ENCODE peak calls at places on chromosome 19, in four cellular contexts. One of them, this sample, is unnamed.
A peak's percentile ranks its signal among the peaks of the same experiment; 100 is the strongest.

GRCh38 chr19:2084993-2085720 is 11.0 kb downstream of the MOB3A start:
- DNase-seq in endodermal cell: no peak
- DNase-seq in foreskin fibroblast: no peak
- DNase-seq in omental fat pad: no peak
- DNase-seq in this sample: no peak

GRCh38 chr19:9782282-9782681 is 13.7 kb upstream of the ZNF846 start:
- DNase-seq in endodermal cell: no peak
- DNase-seq in foreskin fibroblast: no peak
- DNase-seq in omental fat pad: no peak
- DNase-seq in this sample: no peak

GRCh38 chr19:10238172-10238783 is 7.1 kb upstream of the S1PR2 start:
- DNase-seq in endodermal cell: no peak
- DNase-seq in foreskin fibroblast: peak; percentile 80
- DNase-seq in omental fat pad: no peak
- DNase-seq in this sample: no peak

GRCh38 chr19:56119585-56119978 is 1.5 kb downstream of the ZNF787 start:
- DNase-seq in endodermal cell: no peak
- DNase-seq in foreskin fibroblast: peak; percentile 59
- DNase-seq in omental fat pad: no peak
- DNase-seq in this sample: no peak

GRCh38 chr19:6828698-6829633 is 56.5 kb downstream of the VAV1 start:
- DNase-seq in endodermal cell: peak; percentile 97
- DNase-seq in foreskin fibroblast: no peak
- DNase-seq in omental fat pad: no peak
- DNase-seq in this sample: no peak

GRCh38 chr19:6276447-6276846 is 3.3 kb downstream of the MLLT1 start:
- DNase-seq in endodermal cell: no peak
- DNase-seq in foreskin fibroblast: peak; percentile 88
- DNase-seq in omental fat pad: no peak
- DNase-seq in this sample: no peak

GRCh38 chr19:18763674-18764590 is 27.2 kb downstream of the COMP start:
- DNase-seq in endodermal cell: no peak
- DNase-seq in foreskin fibroblast: peak; percentile 93
- DNase-seq in omental fat pad: no peak
- DNase-seq in this sample: peak; percentile 97

GRCh38 chr19:1672038-1672768 is 19.8 kb upstream of the TCF3 start:
- DNase-seq in endodermal cell: peak; percentile 72
- DNase-seq in foreskin fibroblast: peak; percentile 48
- DNase-seq in omental fat pad: no peak
- DNase-seq in this sample: peak; percentile 47

GRCh38 chr19:51398096-51398704 is 7.8 kb upstream of the C19orf84 start:
- DNase-seq in endodermal cell: no peak
- DNase-seq in foreskin fibroblast: peak; percentile 11
- DNase-seq in omental fat pad: no peak
- DNase-seq in this sample: no peak

GRCh38 chr19:11461453-11461852 is 19.4 kb downstream of the ELAVL3 start:
- DNase-seq in endodermal cell: no peak
- DNase-seq in foreskin fibroblast: no peak
- DNase-seq in omental fat pad: no peak
- DNase-seq in this sample: no peak

GRCh38 chr19:28737021-28737525 is 475.9 kb downstream of the UQCRFS1 start:
- DNase-seq in endodermal cell: no peak
- DNase-seq in foreskin fibroblast: peak; percentile 20
- DNase-seq in omental fat pad: no peak
- DNase-seq in this sample: no peak

GRCh38 chr19:10808937-10809655 is 26.9 kb downstream of the TMED1 start:
- DNase-seq in endodermal cell: no peak
- DNase-seq in foreskin fibroblast: peak; percentile 53
- DNase-seq in omental fat pad: no peak
- DNase-seq in this sample: no peak

GRCh38 chr19:6527893-6528543 is 2.8 kb upstream of the TNFSF9 start:
- DNase-seq in endodermal cell: no peak
- DNase-seq in foreskin fibroblast: no peak
- DNase-seq in omental fat pad: no peak
- DNase-seq in this sample: no peak

GRCh38 chr19:3027981-3028304 is 1.1 kb downstream of the TLE2 start:
- DNase-seq in endodermal cell: no peak
- DNase-seq in foreskin fibroblast: no peak
- DNase-seq in omental fat pad: no peak
- DNase-seq in this sample: no peak

GRCh38 chr19:33311326-33311682 is 9.0 kb upstream of the CEBPA start:
- DNase-seq in endodermal cell: peak; percentile 55
- DNase-seq in foreskin fibroblast: no peak
- DNase-seq in omental fat pad: no peak
- DNase-seq in this sample: no peak

GRCh38 chr19:13366529-13367143 is 139.6 kb downstream of the CACNA1A start:
- DNase-seq in endodermal cell: peak; percentile 68
- DNase-seq in foreskin fibroblast: peak; percentile 23
- DNase-seq in omental fat pad: no peak
- DNase-seq in this sample: no peak

GRCh38 chr19:43439183-43440063 is 24.7 kb downstream of the TEX101 start:
- DNase-seq in endodermal cell: no peak
- DNase-seq in foreskin fibroblast: no peak
- DNase-seq in omental fat pad: no peak
- DNase-seq in this sample: no peak

GRCh38 chr19:49214701-49215100 is 57.1 kb downstream of the TRPM4 start:
- DNase-seq in endodermal cell: no peak
- DNase-seq in foreskin fibroblast: no peak
- DNase-seq in omental fat pad: no peak
- DNase-seq in this sample: no peak

GRCh38 chr19:32570081-32570785 is 10.8 kb upstream of the PDCD5 start:
- DNase-seq in endodermal cell: peak; percentile 86
- DNase-seq in foreskin fibroblast: peak; percentile 60
- DNase-seq in omental fat pad: no peak
- DNase-seq in this sample: no peak

GRCh38 chr19:14006766-14007562 is 844 bp upstream of the RFX1 start:
- DNase-seq in endodermal cell: peak; percentile 96
- DNase-seq in foreskin fibroblast: no peak
- DNase-seq in omental fat pad: peak; percentile 70
- DNase-seq in this sample: no peak

GRCh38 chr19:52943884-52944643 is 18.6 kb downstream of the ZNF816 start:
- DNase-seq in endodermal cell: peak; percentile 60
- DNase-seq in foreskin fibroblast: no peak
- DNase-seq in omental fat pad: no peak
- DNase-seq in this sample: no peak

GRCh38 chr19:41886761-41887710 is 4.1 kb downstream of the ARHGEF1 start:
- DNase-seq in endodermal cell: no peak
- DNase-seq in foreskin fibroblast: no peak
- DNase-seq in omental fat pad: no peak
- DNase-seq in this sample: no peak

GRCh38 chr19:13917888-13918406 is 11.9 kb downstream of the CC2D1A start:
- DNase-seq in endodermal cell: no peak
- DNase-seq in foreskin fibroblast: no peak
- DNase-seq in omental fat pad: no peak
- DNase-seq in this sample: no peak

GRCh38 chr19:4379383-4380253 is 20.7 kb downstream of the SH3GL1 start:
- DNase-seq in endodermal cell: no peak
- DNase-seq in foreskin fibroblast: no peak
- DNase-seq in omental fat pad: peak; percentile 43
- DNase-seq in this sample: peak; percentile 96

GRCh38 chr19:4597278-4597974 is 37.9 kb upstream of the SEMA6B start:
- DNase-seq in endodermal cell: no peak
- DNase-seq in foreskin fibroblast: no peak
- DNase-seq in omental fat pad: no peak
- DNase-seq in this sample: no peak

GRCh38 chr19:8158411-8159074 is 9.2 kb upstream of the FBN3 start:
- DNase-seq in endodermal cell: peak; percentile 80
- DNase-seq in foreskin fibroblast: peak; percentile 46
- DNase-seq in omental fat pad: no peak
- DNase-seq in this sample: no peak

GRCh38 chr19:28971011-28971410 is 241.9 kb downstream of the UQCRFS1 start:
- DNase-seq in endodermal cell: peak; percentile 15
- DNase-seq in foreskin fibroblast: no peak
- DNase-seq in omental fat pad: no peak
- DNase-seq in this sample: no peak

GRCh38 chr19:17035842-17036424 is 9.3 kb upstream of the CPAMD8 start:
- DNase-seq in endodermal cell: no peak
- DNase-seq in foreskin fibroblast: no peak
- DNase-seq in omental fat pad: no peak
- DNase-seq in this sample: no peak

GRCh38 chr19:1133471-1133929 is 29.7 kb downstream of the GPX4 start:
- DNase-seq in endodermal cell: peak; percentile 87
- DNase-seq in foreskin fibroblast: no peak
- DNase-seq in omental fat pad: no peak
- DNase-seq in this sample: no peak

GRCh38 chr19:11063434-11063833 is 25.8 kb upstream of the LDLR start:
- DNase-seq in endodermal cell: no peak
- DNase-seq in foreskin fibroblast: no peak
- DNase-seq in omental fat pad: no peak
- DNase-seq in this sample: no peak

GRCh38 chr19:48745208-48745995 is 1.3 kb downstream of the IZUMO1 start:
- DNase-seq in endodermal cell: peak; percentile 82
- DNase-seq in foreskin fibroblast: peak; percentile 58
- DNase-seq in omental fat pad: no peak
- DNase-seq in this sample: no peak

GRCh38 chr19:48108997-48109782 is 1.4 kb downstream of the PLA2G4C start:
- DNase-seq in endodermal cell: no peak
- DNase-seq in foreskin fibroblast: no peak
- DNase-seq in omental fat pad: no peak
- DNase-seq in this sample: no peak

GRCh38 chr19:38303517-38304351 is at the start of gene C19orf33:
- DNase-seq in endodermal cell: peak; percentile 90
- DNase-seq in foreskin fibroblast: no peak
- DNase-seq in omental fat pad: no peak
- DNase-seq in this sample: peak; percentile 96

This sample was measured in RWPE2.